ENCODE peak calls at places on chromosomes 16 and 17, in six cellular contexts. I is NCI-H226; Y is stimulated activated CD8-positive, alpha-beta memory T cell treated with anti-CD3 and anti-CD28 coated beads, Interleukin-4, amount 100 ng/mL, for 24 hours; P is endodermal cell; U is fibroblast of lung; K is mammary epithelial cell. F is an unnamed sample.

GRCh38 chr16:57235128-57236092 is 9.6 kb upstream of the ARL2BP start:
- DNase-seq in Y (no peak), P (no peak), U (peak; percentile 74), I (peak; percentile 32), K (no peak), F (no peak)

GRCh38 chr16:1601031-1601430 is 10.8 kb downstream of the IFT140 start:
- DNase-seq in Y (no peak), U (no peak), I (no peak), P (no peak), K (no peak), F (no peak)

GRCh38 chr16:7487896-7488295 is 155.3 kb downstream of the RBFOX1 start:
- DNase-seq in I (no peak), U (no peak), Y (no peak), K (no peak), P (no peak), F (no peak)

GRCh38 chr17:17467720-17468119 is 9.1 kb upstream of the MED9 start:
- DNase-seq in Y (no peak), K (no peak), P (no peak), U (peak; percentile 16), I (no peak), F (no peak)

GRCh38 chr16:31082368-31083045 is 6.2 kb downstream of the PRSS53 start:
- DNase-seq in Y (no peak), U (no peak), P (no peak), K (no peak), I (no peak), F (no peak)

GRCh38 chr17:63434951-63435571 is 11.0 kb downstream of the CYB561 start:
- DNase-seq in K (peak; percentile 76), I (peak; percentile 25), P (peak; percentile 83), Y (no peak), U (peak; percentile 53), F (no peak)

GRCh38 chr16:57485091-57485915 is 990 bp downstream of the DOK4 start:
- DNase-seq in K (no peak), I (peak; percentile 53), U (no peak), P (peak; percentile 49), Y (no peak), F (no peak)

GRCh38 chr17:1755252-1755992 is 6.4 kb upstream of the SERPINF1 start:
- DNase-seq in K (no peak), Y (no peak), U (no peak), I (no peak), P (no peak), F (no peak)

GRCh38 chr16:58284021-58284420 is 10.8 kb downstream of the PRSS54 start:
- DNase-seq in K (no peak), Y (no peak), I (no peak), U (no peak), P (no peak), F (no peak)

GRCh38 chr17:46741122-46741725 is 77.3 kb downstream of the WNT3 start:
- DNase-seq in I (no peak), Y (no peak), U (no peak), P (no peak), K (no peak), F (no peak)

GRCh38 chr17:72614871-72615626 is 477.4 kb downstream of the SLC39A11 start:
- DNase-seq in P (peak; percentile 72), U (peak; percentile 84), Y (no peak), K (peak; percentile 94), I (no peak), F (no peak)

GRCh38 chr17:37774508-37774907 is 29.6 kb upstream of the HNF1B start:
- DNase-seq in K (no peak), Y (peak; percentile 6), P (no peak), I (no peak), U (no peak), F (no peak)

GRCh38 chr16:14070555-14070876 is 603 bp upstream of the MRTFB start:
- DNase-seq in Y (no peak), K (no peak), U (no peak), P (no peak), I (no peak), F (no peak)

GRCh38 chr17:69227536-69227935 is 1.1 kb downstream of the ABCA10 start:
- DNase-seq in K (no peak), I (no peak), P (no peak), U (no peak), Y (no peak), F (no peak)

GRCh38 chr17:4082136-4082924 is 60.5 kb downstream of the ZZEF1 start:
- DNase-seq in Y (no peak), U (no peak), P (no peak), K (no peak), I (no peak), F (no peak)

GRCh38 chr16:67632415-67633172 is 12.3 kb upstream of the CARMIL2 start:
- DNase-seq in Y (no peak), P (no peak), U (no peak), K (no peak), I (no peak), F (peak; percentile 11)

GRCh38 chr16:46918905-46919792 is 35.0 kb downstream of the GPT2 start:
- DNase-seq in K (no peak), P (no peak), U (no peak), Y (no peak), I (no peak), F (no peak)

GRCh38 chr16:73143681-73144370 is 95.9 kb upstream of the ZFHX3 start:
- DNase-seq in U (no peak), K (no peak), I (no peak), P (no peak), Y (no peak), F (no peak)

GRCh38 chr17:58322581-58323419 is 5.8 kb downstream of the TSPOAP1 start:
- DNase-seq in I (no peak), Y (no peak), K (no peak), U (no peak), P (no peak), F (no peak)

GRCh38 chr16:2786061-2786825 is 1.1 kb downstream of the PRSS33 start:
- DNase-seq in P (peak; percentile 43), I (no peak), Y (no peak), U (no peak), K (no peak), F (no peak)

GRCh38 chr17:27453466-27453865 is 2.8 kb upstream of the KSR1 start:
- DNase-seq in I (no peak), U (no peak), K (no peak), P (peak; percentile 31), Y (no peak), F (no peak)

F was measured in AG08396.